ENCODE peak calls at places on chromosome 17, in six cellular contexts. Q is spleen; A is CD8-positive, alpha-beta T cell; N is OCI-LY7; D is lower lobe of right lung; H is ascending aorta. R is an unnamed sample. For H3K9me3, the result is how much of the 10 kb centered on the place peaks cover.

GRCh38 chr17:76217081-76217480 is 23.2 kb downstream of the RNF157 start:
- DNase-seq in D (no peak), A (no peak), H (no peak), Q (no peak), N (no peak), R (no peak)

GRCh38 chr17:51050291-51051033 is 70.2 kb downstream of the SPAG9 start:
- DNase-seq in D (no peak), A (no peak), N (peak), Q (no peak), H (no peak), R (no peak)

GRCh38 chr17:9291912-9292562 is 270.7 kb downstream of the NTN1 start:
- DNase-seq in D (no peak), N (peak), A (no peak), H (no peak), Q (peak), R (no peak)

GRCh38 chr17:77737442-77738265 is 220.8 kb upstream of the TNRC6C start:
- DNase-seq in N (no peak), D (no peak), A (peak), H (no peak), Q (no peak), R (no peak)

GRCh38 chr17:66675991-66676371 is 158.9 kb upstream of the CACNG5 start:
- DNase-seq in N (no peak), Q (no peak), D (peak), A (no peak), H (no peak), R (no peak)

GRCh38 chr17:38906429-38907172 is 18.8 kb upstream of the LASP1NB start:
- DNase-seq in N (no peak), H (no peak), A (no peak), Q (no peak), D (no peak), R (no peak)

GRCh38 chr17:51640108-51640622 is 379.8 kb downstream of the UTP18 start:
- DNase-seq in D (no peak), N (peak), A (no peak), Q (no peak), H (no peak), R (no peak)

GRCh38 chr17:38947189-38947588 is 20.0 kb downstream of the FBXO47 start:
- DNase-seq in H (no peak), N (no peak), Q (no peak), D (no peak), A (no peak), R (no peak)

GRCh38 chr17:8117980-8118768 is at the start of gene ALOXE3:
- DNase-seq in Q (peak), D (no peak), H (no peak), A (no peak), N (no peak), R (no peak)

GRCh38 chr17:44004077-44004760 is at the start of gene NAGS:
- DNase-seq in D (peak), Q (peak), A (no peak), H (no peak), N (no peak), R (no peak)

GRCh38 chr17:43690624-43691316 is 29.0 kb upstream of the MEOX1 start:
- DNase-seq in Q (no peak), H (no peak), N (no peak), A (no peak), D (no peak), R (no peak)

GRCh38 chr17:41519501-41520224 is 973 bp upstream of the KRT15 start:
- DNase-seq in N (no peak), A (no peak), Q (no peak), H (no peak), D (no peak), R (no peak)

GRCh38 chr17:16482253-16482652 is 9.7 kb downstream of the LRRC75A start:
- DNase-seq in A (no peak), H (no peak), Q (no peak), D (no peak), N (no peak), R (no peak)

GRCh38 chr17:41546819-41547218 is 18.7 kb upstream of the KRT19 start:
- DNase-seq in D (no peak), A (no peak), Q (no peak), N (no peak), H (no peak), R (no peak)

GRCh38 chr17:58706351-58707140 is 14.1 kb downstream of the RAD51C start:
- DNase-seq in D (no peak), N (no peak), Q (peak), H (no peak), A (no peak), R (no peak)

GRCh38 chr17:60039509-60040442 is 38.9 kb downstream of the HEATR6 start:
- DNase-seq in N (no peak), D (no peak), A (no peak), Q (no peak), H (no peak), R (no peak)

GRCh38 chr17:49821916-49822315 is 26.0 kb downstream of the TAC4 start:
- DNase-seq in D (no peak), N (no peak), H (no peak), A (no peak), Q (no peak), R (no peak)

GRCh38 chr17:76365256-76365903 is 11.7 kb upstream of the PRPSAP1 start:
- DNase-seq in Q (no peak), A (no peak), H (no peak), D (no peak), N (peak), R (no peak)

GRCh38 chr17:68437979-68438877 is 19.1 kb downstream of the WIPI1 start:
- DNase-seq in N (peak), Q (peak), A (peak), H (no peak), D (peak), R (no peak)

GRCh38 chr17:77009877-77010276 is 130.9 kb upstream of the SEC14L1 start:
- DNase-seq in Q (no peak), D (no peak), A (no peak), H (no peak), N (no peak), R (no peak)

GRCh38 chr17:28907709-28908475 is 5.0 kb upstream of the DHRS13 start:
- DNase-seq in Q (no peak), D (no peak), A (no peak), H (no peak), N (no peak), R (no peak)

GRCh38 chr17:80529104-80529903 is 15.3 kb upstream of the RPTOR start:
- DNase-seq in Q (peak), D (no peak), N (no peak), H (no peak), A (no peak), R (no peak)

GRCh38 chr17:64115871-64116534 is 13.9 kb downstream of the ERN1 start:
- DNase-seq in N (no peak), Q (no peak), D (no peak), A (no peak), H (no peak), R (no peak)

GRCh38 chr17:1030684-1031557 is 34.0 kb downstream of the TIMM22 start:
- DNase-seq in N (no peak), D (no peak), A (no peak), H (no peak), Q (no peak), R (no peak)

GRCh38 chr17:38333635-38334295 is 10.0 kb downstream of the GPR179 start:
- DNase-seq in A (no peak), N (peak), H (no peak), D (peak), Q (no peak), R (no peak)

GRCh38 chr17:43816336-43817320 is 16.3 kb downstream of the MPP3 start:
- DNase-seq in A (no peak), Q (no peak), H (no peak), N (no peak), D (no peak), R (no peak)

GRCh38 chr17:74569392-74570003 is 2.2 kb upstream of the CD300H start:
- DNase-seq in N (no peak), D (peak), Q (no peak), H (peak), A (no peak), R (peak)

GRCh38 chr17:64635647-64636305 is 26.3 kb downstream of the SMURF2 start:
- DNase-seq in A (no peak), D (no peak), Q (no peak), H (no peak), N (no peak), R (no peak)

GRCh38 chr17:34474706-34475105 is 104.7 kb upstream of the TMEM132E start:
- DNase-seq in D (no peak), H (no peak), N (no peak), A (no peak), Q (no peak), R (no peak)

GRCh38 chr17:31433091-31433790 is 41.8 kb downstream of the RAB11FIP4 start:
- DNase-seq in A (peak), Q (peak), D (no peak), N (no peak), H (no peak), R (no peak)

GRCh38 chr17:58920773-58921172 is 165.1 kb downstream of the PPM1E start:
- DNase-seq in A (no peak), H (no peak), Q (no peak), D (no peak), N (no peak), R (no peak)

GRCh38 chr17:74798239-74798707 is 22.1 kb upstream of the NAT9 start:
- DNase-seq in A (no peak), H (no peak), N (no peak), Q (no peak), D (no peak), R (no peak)

GRCh38 chr17:30095507-30096244 is 20.9 kb upstream of the NSRP1 start:
- DNase-seq in D (no peak), A (no peak), H (no peak), N (peak), Q (no peak), R (no peak)

GRCh38 chr17:44197980-44198720 is 1.5 kb downstream of the ATXN7L3 start:
- DNase-seq in A (peak), D (no peak), N (peak), H (no peak), Q (peak), R (no peak)

GRCh38 chr17:27463235-27463677 is 7.0 kb downstream of the KSR1 start:
- DNase-seq in A (no peak), N (peak), D (no peak), H (no peak), Q (no peak), R (no peak)
- TF ChIP-seq CTCF in A (no peak), N (no peak), D (no peak), H (no peak), Q (no peak), R (no peak)

GRCh38 chr17:57387575-57387974 is 131.3 kb downstream of the MSI2 start:
- DNase-seq in A (no peak), N (no peak), Q (no peak), D (no peak), H (no peak), R (no peak)
- H3K9me3 ChIP-seq in A (under half), N (under half), Q (under half), D (under half), H (under half), R (under half)

GRCh38 chr17:83090424-83091256 is 11.2 kb downstream of the METRNL start:
- DNase-seq in H (no peak), Q (no peak), D (no peak), A (no peak), N (no peak), R (no peak)
- H3K4me3 ChIP-seq in H (peak), Q (no peak), D (no peak), A (no peak), N (no peak), R (peak)

GRCh38 chr17:62816282-62816839 is 8.2 kb upstream of the MARCHF10 start:
- DNase-seq in D (no peak), A (no peak), H (no peak), Q (no peak), N (no peak), R (no peak)

GRCh38 chr17:62818491-62818890 is 10.4 kb upstream of the MARCHF10 start:
- DNase-seq in Q (no peak), N (no peak), H (no peak), A (no peak), D (no peak), R (no peak)

GRCh38 chr17:62821213-62822079 is 13.3 kb upstream of the MARCHF10 start:
- DNase-seq in H (no peak), N (no peak), Q (no peak), D (no peak), A (no peak), R (no peak)

GRCh38 chr17:62822080-62822904 is 14.2 kb upstream of the MARCHF10 start:
- DNase-seq in N (no peak), H (no peak), D (no peak), Q (no peak), A (no peak), R (no peak)

GRCh38 chr17:62819511-62820221 is 11.6 kb upstream of the MARCHF10 start:
- DNase-seq in D (peak), H (peak), N (no peak), Q (no peak), A (no peak), R (peak)
- TF ChIP-seq CTCF in D (no peak), H (no peak), N (no peak), Q (no peak), A (no peak), R (no peak)

GRCh38 chr17:5092139-5093010 is 14.1 kb downstream of the ZFP3 start:
- DNase-seq in D (no peak), N (no peak), Q (no peak), H (no peak), A (no peak), R (no peak)
- H3K9me3 ChIP-seq in D (half or more), N (half or more), Q (half or more), H (half or more), A (half or more), R (half or more)

GRCh38 chr17:2708585-2709172 is 2.9 kb downstream of the CLUH start:
- DNase-seq in Q (no peak), H (no peak), N (no peak), D (no peak), A (no peak), R (no peak)
- H3K4me3 ChIP-seq in Q (peak), H (peak), N (peak), D (peak), A (no peak), R (peak)

DNA sequence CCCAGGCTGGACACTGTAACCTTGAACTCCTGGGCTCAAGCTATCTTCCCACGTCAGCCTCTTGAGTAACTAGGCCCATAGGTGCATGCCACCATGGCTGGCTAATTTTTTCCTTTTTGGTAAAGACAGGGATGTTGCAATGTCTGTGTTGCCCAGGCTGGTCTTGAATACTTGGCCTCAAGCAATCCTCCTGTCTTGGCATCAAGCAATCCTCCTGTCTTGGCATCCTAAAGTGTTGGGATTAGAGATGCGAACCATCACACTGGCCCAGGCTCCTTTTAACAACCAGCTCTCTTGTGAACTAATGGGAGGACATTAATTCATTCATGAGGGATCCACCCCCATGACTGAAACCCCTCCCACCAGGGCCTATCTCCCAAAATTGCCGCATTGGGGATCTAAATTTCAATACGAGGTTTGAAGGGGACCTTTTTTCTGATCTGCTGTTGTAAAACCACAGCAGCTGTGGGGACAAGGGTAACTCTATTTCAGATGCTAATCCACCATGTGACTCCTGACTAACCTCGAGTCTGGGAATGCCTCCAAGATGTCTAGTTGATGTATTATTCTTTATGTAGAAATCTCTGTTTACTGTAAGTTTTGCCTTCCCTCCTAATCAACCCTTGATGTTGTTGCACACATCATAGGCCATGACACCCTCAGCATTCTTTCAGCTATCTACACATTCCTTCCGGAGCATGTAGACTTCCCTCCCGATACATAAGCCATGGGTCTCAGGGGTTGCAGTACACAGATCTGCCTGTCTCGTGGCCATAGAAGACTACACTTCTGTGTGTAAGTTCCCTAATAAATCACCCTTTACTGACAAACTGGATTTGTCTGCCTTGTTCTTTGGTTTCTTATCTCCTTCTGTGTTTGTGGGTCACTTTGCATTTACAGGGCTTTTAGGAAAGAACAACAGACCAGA is 37.6 kb downstream of the RNF112 start:
- DNase-seq in H (no peak), D (no peak), N (no peak), A (no peak), Q (no peak), R (peak)
- TF ChIP-seq CTCF in H (no peak), D (no peak), N (no peak), A (no peak), Q (no peak), R (no peak)

GRCh38 chr17:22145605-22146178 is 453.4 kb downstream of the KCNJ18 start:
- DNase-seq in D (no peak), A (no peak), Q (no peak), H (no peak), N (no peak), R (no peak)
- H3K9me3 ChIP-seq in D (under half), A (under half), Q (under half), H (under half), N (under half), R (under half)